ENCODE peak calls at places on chromosomes 4 and X, in five cellular contexts. One of them, this sample, is unnamed.

GRCh38 chrX:67692246-67692645 is 148.4 kb downstream of the AR start:
- DNase-seq in heart left ventricle: no peak
- DNase-seq in astrocyte of the spinal cord: peak
- DNase-seq in retinal pigment epithelial cell: peak
- DNase-seq in coronary artery: no peak
- DNase-seq in this sample: peak

GRCh38 chr4:84500386-84501196 is 1.5 kb upstream of the NKX6-1 start:
- DNase-seq in coronary artery: no peak
- DNase-seq in heart left ventricle: no peak
- DNase-seq in astrocyte of the spinal cord: no peak
- DNase-seq in retinal pigment epithelial cell: no peak
- DNase-seq in this sample: no peak

GRCh38 chrX:103941201-103941975 is 21.0 kb upstream of the TMSB15B start:
- DNase-seq in retinal pigment epithelial cell: peak
- DNase-seq in heart left ventricle: no peak
- DNase-seq in coronary artery: no peak
- DNase-seq in astrocyte of the spinal cord: peak
- DNase-seq in this sample: no peak

GRCh38 chrX:150570512-150570911 is 2.1 kb downstream of the MTM1 start:
- DNase-seq in coronary artery: no peak
- DNase-seq in astrocyte of the spinal cord: no peak
- DNase-seq in heart left ventricle: no peak
- DNase-seq in retinal pigment epithelial cell: no peak
- DNase-seq in this sample: no peak

GRCh38 chrX:130893356-130894085 is 9.5 kb downstream of the ENOX2 start:
- DNase-seq in heart left ventricle: no peak
- DNase-seq in coronary artery: no peak
- DNase-seq in retinal pigment epithelial cell: no peak
- DNase-seq in astrocyte of the spinal cord: no peak
- DNase-seq in this sample: no peak

GRCh38 chr4:110196871-110197420 is 1.5 kb downstream of the ELOVL6 start:
- DNase-seq in heart left ventricle: peak
- DNase-seq in coronary artery: peak
- DNase-seq in astrocyte of the spinal cord: peak
- DNase-seq in retinal pigment epithelial cell: no peak
- DNase-seq in this sample: no peak

GRCh38 chrX:13212191-13212651 is 107.6 kb downstream of the ATXN3L start:
- DNase-seq in retinal pigment epithelial cell: peak
- DNase-seq in astrocyte of the spinal cord: no peak
- DNase-seq in coronary artery: no peak
- DNase-seq in heart left ventricle: no peak
- DNase-seq in this sample: no peak

GRCh38 chr4:175614880-175615279 is 197.2 kb downstream of the GPM6A start:
- DNase-seq in retinal pigment epithelial cell: no peak
- DNase-seq in coronary artery: no peak
- DNase-seq in astrocyte of the spinal cord: no peak
- DNase-seq in heart left ventricle: no peak
- DNase-seq in this sample: no peak

GRCh38 chrX:138128025-138128671 is 562.2 kb downstream of the ZIC3 start:
- DNase-seq in coronary artery: no peak
- DNase-seq in heart left ventricle: no peak
- DNase-seq in retinal pigment epithelial cell: peak
- DNase-seq in astrocyte of the spinal cord: peak
- DNase-seq in this sample: no peak

GRCh38 chrX:39174761-39175417 is 373.6 kb downstream of the MID1IP1 start:
- DNase-seq in heart left ventricle: no peak
- DNase-seq in retinal pigment epithelial cell: no peak
- DNase-seq in astrocyte of the spinal cord: no peak
- DNase-seq in coronary artery: no peak
- DNase-seq in this sample: no peak

GRCh38 chr4:54085284-54085683 is 14.7 kb upstream of the GSX2 start:
- DNase-seq in retinal pigment epithelial cell: no peak
- DNase-seq in astrocyte of the spinal cord: peak
- DNase-seq in coronary artery: no peak
- DNase-seq in heart left ventricle: no peak
- DNase-seq in this sample: peak

GRCh38 chr4:147057631-147057980 is 111.9 kb upstream of the TTC29 start:
- DNase-seq in astrocyte of the spinal cord: peak
- DNase-seq in heart left ventricle: no peak
- DNase-seq in retinal pigment epithelial cell: no peak
- DNase-seq in coronary artery: no peak
- DNase-seq in this sample: peak

GRCh38 chr4:87035881-87036509 is 101.2 kb downstream of the AFF1 start:
- DNase-seq in heart left ventricle: no peak
- DNase-seq in astrocyte of the spinal cord: no peak
- DNase-seq in retinal pigment epithelial cell: no peak
- DNase-seq in coronary artery: no peak
- DNase-seq in this sample: no peak

GRCh38 chr4:146124023-146124680 is 51.4 kb upstream of the LSM6 start:
- DNase-seq in astrocyte of the spinal cord: no peak
- DNase-seq in heart left ventricle: no peak
- DNase-seq in coronary artery: no peak
- DNase-seq in retinal pigment epithelial cell: no peak
- DNase-seq in this sample: no peak

GRCh38 chr4:68264875-68265565 is 19.5 kb upstream of the TMPRSS11B start:
- DNase-seq in heart left ventricle: no peak
- DNase-seq in astrocyte of the spinal cord: no peak
- DNase-seq in retinal pigment epithelial cell: no peak
- DNase-seq in coronary artery: no peak
- DNase-seq in this sample: no peak

GRCh38 chr4:168057412-168057811 is 34.9 kb upstream of the ANXA10 start:
- DNase-seq in astrocyte of the spinal cord: no peak
- DNase-seq in heart left ventricle: no peak
- DNase-seq in retinal pigment epithelial cell: no peak
- DNase-seq in coronary artery: no peak
- DNase-seq in this sample: no peak

GRCh38 chr4:931194-931959 is 739 bp downstream of the GAK start:
- DNase-seq in astrocyte of the spinal cord: no peak
- DNase-seq in coronary artery: no peak
- DNase-seq in heart left ventricle: no peak
- DNase-seq in retinal pigment epithelial cell: peak
- DNase-seq in this sample: no peak

GRCh38 chr4:99462875-99463464 is 27.8 kb upstream of the ADH7 start:
- DNase-seq in retinal pigment epithelial cell: peak
- DNase-seq in astrocyte of the spinal cord: peak
- DNase-seq in coronary artery: no peak
- DNase-seq in heart left ventricle: no peak
- DNase-seq in this sample: no peak

GRCh38 chr4:11720292-11720691 is 291.6 kb upstream of the HS3ST1 start:
- DNase-seq in coronary artery: no peak
- DNase-seq in heart left ventricle: no peak
- DNase-seq in retinal pigment epithelial cell: no peak
- DNase-seq in astrocyte of the spinal cord: peak
- DNase-seq in this sample: no peak

GRCh38 chrX:118974908-118975671 is 672 bp downstream of the LONRF3 start:
- DNase-seq in retinal pigment epithelial cell: no peak
- DNase-seq in coronary artery: peak
- DNase-seq in astrocyte of the spinal cord: no peak
- DNase-seq in heart left ventricle: peak
- DNase-seq in this sample: no peak

GRCh38 chr4:154044118-154044517 is 255.2 kb upstream of the SFRP2 start:
- DNase-seq in coronary artery: no peak
- DNase-seq in retinal pigment epithelial cell: no peak
- DNase-seq in heart left ventricle: no peak
- DNase-seq in astrocyte of the spinal cord: no peak
- DNase-seq in this sample: no peak

GRCh38 chr4:26308573-26308972 is 12.2 kb upstream of the RBPJ start:
- DNase-seq in heart left ventricle: no peak
- DNase-seq in astrocyte of the spinal cord: no peak
- DNase-seq in retinal pigment epithelial cell: no peak
- DNase-seq in coronary artery: no peak
- DNase-seq in this sample: no peak

GRCh38 chr4:177116161-177116560 is 193.5 kb upstream of the NEIL3 start:
- DNase-seq in heart left ventricle: no peak
- DNase-seq in retinal pigment epithelial cell: peak
- DNase-seq in astrocyte of the spinal cord: no peak
- DNase-seq in coronary artery: no peak
- DNase-seq in this sample: no peak

GRCh38 chr4:125072269-125072668 is 242.5 kb upstream of the FAT4 start:
- DNase-seq in coronary artery: no peak
- DNase-seq in retinal pigment epithelial cell: no peak
- DNase-seq in astrocyte of the spinal cord: no peak
- DNase-seq in heart left ventricle: no peak
- DNase-seq in this sample: no peak

GRCh38 chrX:30951003-30951402 is 61.9 kb upstream of the TAB3 start:
- DNase-seq in heart left ventricle: no peak
- DNase-seq in retinal pigment epithelial cell: no peak
- DNase-seq in coronary artery: no peak
- DNase-seq in astrocyte of the spinal cord: no peak
- DNase-seq in this sample: no peak

GRCh38 chrX:112738347-112739033 is 58.8 kb upstream of the LHFPL1 start:
- DNase-seq in astrocyte of the spinal cord: no peak
- DNase-seq in heart left ventricle: no peak
- DNase-seq in coronary artery: no peak
- DNase-seq in retinal pigment epithelial cell: no peak
- DNase-seq in this sample: no peak

GRCh38 chr4:38189445-38189844 is 229.2 kb downstream of the PTTG2 start:
- DNase-seq in coronary artery: no peak
- DNase-seq in astrocyte of the spinal cord: peak
- DNase-seq in heart left ventricle: no peak
- DNase-seq in retinal pigment epithelial cell: no peak
- DNase-seq in this sample: peak

GRCh38 chr4:23373269-23373668 is 516.6 kb downstream of the PPARGC1A start:
- DNase-seq in retinal pigment epithelial cell: peak
- DNase-seq in coronary artery: no peak
- DNase-seq in astrocyte of the spinal cord: peak
- DNase-seq in heart left ventricle: peak
- DNase-seq in this sample: peak

GRCh38 chr4:130210871-130211270 is 1114.9 kb downstream of the C4orf33 start:
- DNase-seq in astrocyte of the spinal cord: peak
- DNase-seq in retinal pigment epithelial cell: no peak
- DNase-seq in heart left ventricle: no peak
- DNase-seq in coronary artery: no peak
- DNase-seq in this sample: peak

GRCh38 chr4:24800273-24800880 is 5.0 kb downstream of the SOD3 start:
- DNase-seq in heart left ventricle: peak
- DNase-seq in astrocyte of the spinal cord: no peak
- DNase-seq in coronary artery: no peak
- DNase-seq in retinal pigment epithelial cell: no peak
- DNase-seq in this sample: no peak

GRCh38 chrX:71542411-71542810 is 9.5 kb downstream of the OGT start:
- DNase-seq in coronary artery: no peak
- DNase-seq in heart left ventricle: no peak
- DNase-seq in astrocyte of the spinal cord: peak
- DNase-seq in retinal pigment epithelial cell: no peak
- DNase-seq in this sample: no peak

GRCh38 chrX:123803331-123803983 is 56.4 kb upstream of the XIAP start:
- DNase-seq in astrocyte of the spinal cord: peak
- DNase-seq in retinal pigment epithelial cell: no peak
- DNase-seq in coronary artery: no peak
- DNase-seq in heart left ventricle: no peak
- DNase-seq in this sample: peak

GRCh38 chr4:74133786-74134499 is 24.0 kb upstream of the MTHFD2L start:
- DNase-seq in astrocyte of the spinal cord: peak
- DNase-seq in coronary artery: peak
- DNase-seq in retinal pigment epithelial cell: peak
- DNase-seq in heart left ventricle: peak
- DNase-seq in this sample: no peak

GRCh38 chr4:184170996-184171395 is 46.7 kb downstream of the ENPP6 start:
- DNase-seq in coronary artery: no peak
- DNase-seq in astrocyte of the spinal cord: peak
- DNase-seq in heart left ventricle: no peak
- DNase-seq in retinal pigment epithelial cell: no peak
- DNase-seq in this sample: no peak

DNA sequence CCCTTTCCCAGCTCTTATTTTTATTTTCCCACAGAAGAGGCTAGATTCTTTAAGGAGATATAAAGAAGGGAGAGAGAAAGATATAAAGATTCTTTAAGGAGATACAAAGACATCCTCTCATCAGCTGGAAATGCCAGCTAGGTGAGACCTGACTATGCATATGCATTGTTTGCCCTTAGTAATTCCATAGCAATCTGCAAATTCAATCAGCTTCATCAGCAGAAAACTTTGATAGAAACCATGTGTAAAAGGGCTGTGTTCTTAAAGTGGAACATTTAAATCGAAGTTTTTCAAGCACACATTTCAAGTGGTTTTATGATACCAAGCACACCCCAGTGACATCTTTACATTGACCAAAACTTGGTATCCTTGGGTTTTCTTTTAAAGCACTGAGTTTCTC is 24.1 kb downstream of the FHL1 start:
- DNase-seq in retinal pigment epithelial cell: no peak
- DNase-seq in astrocyte of the spinal cord: no peak
- DNase-seq in heart left ventricle: no peak
- DNase-seq in coronary artery: no peak
- DNase-seq in this sample: no peak
- H3K4me3 ChIP-seq in retinal pigment epithelial cell: no peak
- H3K4me3 ChIP-seq in astrocyte of the spinal cord: no peak
- H3K4me3 ChIP-seq in heart left ventricle: peak
- H3K4me3 ChIP-seq in coronary artery: no peak
- H3K4me3 ChIP-seq in this sample: no peak

DNA sequence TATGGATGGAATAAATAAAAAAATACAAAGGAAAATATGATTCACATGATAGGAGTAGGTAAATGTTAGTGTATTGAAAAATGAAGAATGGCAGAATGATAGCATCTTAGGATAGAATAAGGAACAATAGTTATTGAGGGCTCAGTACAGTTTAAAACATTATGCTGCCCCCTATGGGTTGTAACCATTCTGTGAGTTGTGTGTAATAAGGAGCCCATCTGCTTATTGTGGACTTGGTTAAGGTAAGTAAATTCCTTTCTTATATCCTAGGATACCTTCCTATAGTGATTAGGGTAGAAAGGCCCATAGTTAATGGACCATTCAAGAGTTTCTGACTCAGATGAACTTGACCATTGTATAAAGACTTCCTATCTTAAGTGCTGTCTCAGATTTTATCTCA is 195.8 kb downstream of the PDHA2 start:
- DNase-seq in coronary artery: no peak
- DNase-seq in astrocyte of the spinal cord: no peak
- DNase-seq in heart left ventricle: no peak
- DNase-seq in retinal pigment epithelial cell: no peak
- DNase-seq in this sample: no peak
- TF ChIP-seq CTCF in coronary artery: no peak
- TF ChIP-seq CTCF in astrocyte of the spinal cord: peak
- TF ChIP-seq CTCF in heart left ventricle: peak
- TF ChIP-seq CTCF in retinal pigment epithelial cell: peak
- TF ChIP-seq CTCF in this sample: peak

DNA sequence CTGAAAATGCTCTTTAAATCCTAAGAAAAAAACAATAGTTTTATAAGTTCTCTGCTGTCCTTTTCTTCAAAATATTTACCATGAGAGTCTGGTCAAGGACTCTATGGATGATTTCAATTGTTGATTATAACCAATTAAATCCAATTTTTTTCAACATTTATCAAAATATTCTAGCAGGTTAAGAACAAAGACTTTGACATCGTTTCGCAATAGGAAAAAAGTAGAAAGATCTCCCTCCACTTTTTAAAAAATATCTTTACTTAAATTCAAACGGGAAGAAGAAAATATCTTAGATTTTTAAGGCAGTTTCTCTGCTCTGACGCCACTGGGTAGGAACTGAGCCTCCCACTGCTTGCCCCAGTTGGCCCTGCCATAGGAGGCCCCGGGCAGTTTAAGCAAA is 44.7 kb upstream of the TMEM154 start:
- DNase-seq in heart left ventricle: no peak
- DNase-seq in astrocyte of the spinal cord: no peak
- DNase-seq in coronary artery: no peak
- DNase-seq in retinal pigment epithelial cell: no peak
- DNase-seq in this sample: no peak
- H3K4me3 ChIP-seq in heart left ventricle: no peak
- H3K4me3 ChIP-seq in astrocyte of the spinal cord: no peak
- H3K4me3 ChIP-seq in coronary artery: no peak
- H3K4me3 ChIP-seq in retinal pigment epithelial cell: no peak
- H3K4me3 ChIP-seq in this sample: no peak

GRCh38 chrX:153507484-153508178 is 9.8 kb upstream of the ATP2B3 start:
- DNase-seq in retinal pigment epithelial cell: no peak
- DNase-seq in heart left ventricle: peak
- DNase-seq in coronary artery: peak
- DNase-seq in astrocyte of the spinal cord: peak
- DNase-seq in this sample: no peak
- TF ChIP-seq CTCF in retinal pigment epithelial cell: peak
- TF ChIP-seq CTCF in heart left ventricle: peak
- TF ChIP-seq CTCF in coronary artery: peak
- TF ChIP-seq CTCF in astrocyte of the spinal cord: peak
- TF ChIP-seq CTCF in this sample: peak

This sample was measured in epithelial cell of proximal tubule.